ENCODE peak calls at places on chromosomes 11 and 22, in five cellular contexts. X, N, V, Y and W are unnamed samples.
A peak's percentile ranks its signal among the peaks of the same experiment; 100 is the strongest.

GRCh38 chr11:60428517-60428916 is 855 bp upstream of the MS4A5 start:
- DNase-seq in X (no peak), N (peak; percentile 42), V (no peak), Y (no peak), W (no peak)

GRCh38 chr11:69153661-69154060 is 2.1 kb upstream of the SMIM38 start:
- DNase-seq in X (no peak), N (no peak), V (no peak), Y (peak; percentile 18), W (no peak)

GRCh38 chr11:122895591-122895990 is 13.0 kb downstream of the JHY start:
- DNase-seq in X (no peak), N (peak; percentile 98), V (peak; percentile 7), Y (peak; percentile 15), W (no peak)

GRCh38 chr11:63829823-63830489 is 9.0 kb upstream of the MARK2 start:
- DNase-seq in X (no peak), N (peak; percentile 13), V (peak; percentile 57), Y (peak; percentile 44), W (no peak)

GRCh38 chr22:36701941-36702640 is 1.5 kb downstream of the CACNG2 start:
- DNase-seq in X (no peak), N (no peak), V (no peak), Y (no peak), W (no peak)

GRCh38 chr11:75450826-75451783 is 18.1 kb upstream of the KLHL35 start:
- DNase-seq in X (no peak), N (no peak), V (peak; percentile 27), Y (no peak), W (no peak)

GRCh38 chr22:37197451-37198289 is 9.6 kb upstream of the C1QTNF6 start:
- DNase-seq in X (peak; percentile 89), N (no peak), V (peak; percentile 55), Y (peak; percentile 88), W (peak; percentile 79)

GRCh38 chr11:26608507-26609146 is 36.6 kb upstream of the MUC15 start:
- DNase-seq in X (no peak), N (no peak), V (no peak), Y (no peak), W (no peak)

GRCh38 chr11:60172011-60172410 is 10.9 kb downstream of the MS4A6A start:
- DNase-seq in X (no peak), N (no peak), V (peak; percentile 59), Y (no peak), W (no peak)

GRCh38 chr22:22156716-22157499 is 87.7 kb upstream of the VPREB1 start:
- DNase-seq in X (no peak), N (peak; percentile 52), V (peak; percentile 80), Y (peak; percentile 53), W (peak; percentile 82)

GRCh38 chr11:47784785-47785381 is 17.7 kb upstream of the FNBP4 start:
- DNase-seq in X (no peak), N (no peak), V (no peak), Y (no peak), W (no peak)

GRCh38 chr22:33431300-33431699 is 373.1 kb upstream of the SYN3 start:
- DNase-seq in X (no peak), N (no peak), V (no peak), Y (no peak), W (no peak)

GRCh38 chr11:61480936-61481335 is 27.6 kb upstream of the LRRC10B start:
- DNase-seq in X (no peak), N (peak; percentile 37), V (peak; percentile 39), Y (no peak), W (no peak)

GRCh38 chr22:20582171-20582511 is 74.7 kb downstream of the MED15 start:
- DNase-seq in X (no peak), N (no peak), V (no peak), Y (no peak), W (peak; percentile 60)